ENCODE peak calls at places on chromosomes 11 and 22, in five cellular contexts. One of them, this sample, is unnamed.

GRCh38 chr11:122809861-122810260 is 28.4 kb upstream of the CRTAM start:
- DNase-seq in GM06990: no peak
- DNase-seq in NB4: no peak
- DNase-seq in PC-9: no peak
- DNase-seq in pancreas: no peak
- DNase-seq in this sample: no peak

GRCh38 chr11:108483163-108483562 is 15.0 kb downstream of the POGLUT3 start:
- DNase-seq in GM06990: no peak
- DNase-seq in NB4: no peak
- DNase-seq in PC-9: no peak
- DNase-seq in pancreas: no peak
- DNase-seq in this sample: no peak

GRCh38 chr11:60918251-60918940 is 4.4 kb downstream of the TMEM109 start:
- DNase-seq in GM06990: no peak
- DNase-seq in NB4: peak; percentile 23
- DNase-seq in PC-9: no peak
- DNase-seq in pancreas: no peak
- DNase-seq in this sample: no peak

GRCh38 chr11:12386745-12387144 is 9.4 kb downstream of the PARVA start:
- DNase-seq in GM06990: no peak
- DNase-seq in NB4: no peak
- DNase-seq in PC-9: no peak
- DNase-seq in pancreas: no peak
- DNase-seq in this sample: no peak

GRCh38 chr22:41913842-41914534 is 886 bp downstream of the SHISA8 start:
- DNase-seq in GM06990: peak; percentile 38
- DNase-seq in NB4: no peak
- DNase-seq in PC-9: no peak
- DNase-seq in pancreas: no peak
- DNase-seq in this sample: peak; percentile 60

GRCh38 chr11:59263225-59263894 is 50.6 kb upstream of the MPEG1 start:
- DNase-seq in GM06990: no peak
- DNase-seq in NB4: peak; percentile 35
- DNase-seq in PC-9: no peak
- DNase-seq in pancreas: no peak
- DNase-seq in this sample: no peak

GRCh38 chr11:120442031-120442430 is 69.5 kb upstream of the GRIK4 start:
- DNase-seq in GM06990: no peak
- DNase-seq in NB4: no peak
- DNase-seq in PC-9: no peak
- DNase-seq in pancreas: no peak
- DNase-seq in this sample: no peak

GRCh38 chr22:44473580-44473979 is 24.5 kb downstream of the RTL6 start:
- DNase-seq in GM06990: no peak
- DNase-seq in NB4: no peak
- DNase-seq in PC-9: no peak
- DNase-seq in pancreas: no peak
- DNase-seq in this sample: no peak

GRCh38 chr22:28410050-28410816 is 269.4 kb downstream of the TTC28 start:
- DNase-seq in GM06990: no peak
- DNase-seq in NB4: no peak
- DNase-seq in PC-9: no peak
- DNase-seq in pancreas: no peak
- DNase-seq in this sample: no peak

GRCh38 chr11:60625262-60625661 is 74.2 kb upstream of the MS4A8 start:
- DNase-seq in GM06990: no peak
- DNase-seq in NB4: peak; percentile 42
- DNase-seq in PC-9: no peak
- DNase-seq in pancreas: peak; percentile 18
- DNase-seq in this sample: no peak

GRCh38 chr11:106463796-106464201 is 386.3 kb downstream of the AASDHPPT start:
- DNase-seq in GM06990: no peak
- DNase-seq in NB4: no peak
- DNase-seq in PC-9: no peak
- DNase-seq in pancreas: no peak
- DNase-seq in this sample: no peak

GRCh38 chr11:32575070-32575469 is 8.6 kb upstream of the EIF3M start:
- DNase-seq in GM06990: no peak
- DNase-seq in NB4: no peak
- DNase-seq in PC-9: no peak
- DNase-seq in pancreas: no peak
- DNase-seq in this sample: no peak

GRCh38 chr22:30117256-30117655 is 37.0 kb downstream of the HORMAD2 start:
- DNase-seq in GM06990: no peak
- DNase-seq in NB4: no peak
- DNase-seq in PC-9: no peak
- DNase-seq in pancreas: no peak
- DNase-seq in this sample: no peak

GRCh38 chr11:20056109-20057054 is 103.9 kb downstream of the DBX1 start:
- DNase-seq in GM06990: no peak
- DNase-seq in NB4: no peak
- DNase-seq in PC-9: no peak
- DNase-seq in pancreas: no peak
- DNase-seq in this sample: no peak

GRCh38 chr22:36344106-36344827 is 43.5 kb downstream of the MYH9 start:
- DNase-seq in GM06990: no peak
- DNase-seq in NB4: no peak
- DNase-seq in PC-9: no peak
- DNase-seq in pancreas: no peak
- DNase-seq in this sample: no peak

GRCh38 chr11:61266602-61267001 is 25.6 kb downstream of the PGA5 start:
- DNase-seq in GM06990: no peak
- DNase-seq in NB4: no peak
- DNase-seq in PC-9: peak; percentile 36
- DNase-seq in pancreas: no peak
- DNase-seq in this sample: no peak

GRCh38 chr11:121591405-121592033 is 138.8 kb upstream of the SORL1-AS1 start:
- DNase-seq in GM06990: no peak
- DNase-seq in NB4: peak; percentile 86
- DNase-seq in PC-9: no peak
- DNase-seq in pancreas: peak; percentile 49
- DNase-seq in this sample: peak; percentile 71

GRCh38 chr22:30481711-30482110 is 9.9 kb upstream of the SEC14L3 start:
- DNase-seq in GM06990: no peak
- DNase-seq in NB4: no peak
- DNase-seq in PC-9: no peak
- DNase-seq in pancreas: no peak
- DNase-seq in this sample: no peak

GRCh38 chr11:112931686-112932085 is 29.5 kb upstream of the NCAM1 start:
- DNase-seq in GM06990: no peak
- DNase-seq in NB4: no peak
- DNase-seq in PC-9: no peak
- DNase-seq in pancreas: no peak
- DNase-seq in this sample: no peak

GRCh38 chr11:117473692-117474091 is 146.0 kb downstream of the CEP164 start:
- DNase-seq in GM06990: no peak
- DNase-seq in NB4: no peak
- DNase-seq in PC-9: no peak
- DNase-seq in pancreas: no peak
- DNase-seq in this sample: no peak

GRCh38 chr11:79400206-79400605 is 40.6 kb downstream of the TENM4 start:
- DNase-seq in GM06990: no peak
- DNase-seq in NB4: no peak
- DNase-seq in PC-9: no peak
- DNase-seq in pancreas: no peak
- DNase-seq in this sample: no peak

GRCh38 chr11:77126861-77127673 is 979 bp upstream of the MYO7A start:
- DNase-seq in GM06990: peak; percentile 44
- DNase-seq in NB4: peak; percentile 53
- DNase-seq in PC-9: no peak
- DNase-seq in pancreas: peak; percentile 50
- DNase-seq in this sample: peak; percentile 82

GRCh38 chr11:77129069-77129840 is 1.2 kb downstream of the MYO7A start:
- DNase-seq in GM06990: no peak
- DNase-seq in NB4: no peak
- DNase-seq in PC-9: no peak
- DNase-seq in pancreas: no peak
- DNase-seq in this sample: no peak

GRCh38 chr11:77127674-77127968 is 425 bp upstream of the MYO7A start:
- DNase-seq in GM06990: no peak
- DNase-seq in NB4: no peak
- DNase-seq in PC-9: no peak
- DNase-seq in pancreas: no peak
- DNase-seq in this sample: no peak

GRCh38 chr11:77126156-77126775 is 1.8 kb upstream of the MYO7A start:
- DNase-seq in GM06990: no peak
- DNase-seq in NB4: no peak
- DNase-seq in PC-9: no peak
- DNase-seq in pancreas: no peak
- DNase-seq in this sample: no peak

DNA sequence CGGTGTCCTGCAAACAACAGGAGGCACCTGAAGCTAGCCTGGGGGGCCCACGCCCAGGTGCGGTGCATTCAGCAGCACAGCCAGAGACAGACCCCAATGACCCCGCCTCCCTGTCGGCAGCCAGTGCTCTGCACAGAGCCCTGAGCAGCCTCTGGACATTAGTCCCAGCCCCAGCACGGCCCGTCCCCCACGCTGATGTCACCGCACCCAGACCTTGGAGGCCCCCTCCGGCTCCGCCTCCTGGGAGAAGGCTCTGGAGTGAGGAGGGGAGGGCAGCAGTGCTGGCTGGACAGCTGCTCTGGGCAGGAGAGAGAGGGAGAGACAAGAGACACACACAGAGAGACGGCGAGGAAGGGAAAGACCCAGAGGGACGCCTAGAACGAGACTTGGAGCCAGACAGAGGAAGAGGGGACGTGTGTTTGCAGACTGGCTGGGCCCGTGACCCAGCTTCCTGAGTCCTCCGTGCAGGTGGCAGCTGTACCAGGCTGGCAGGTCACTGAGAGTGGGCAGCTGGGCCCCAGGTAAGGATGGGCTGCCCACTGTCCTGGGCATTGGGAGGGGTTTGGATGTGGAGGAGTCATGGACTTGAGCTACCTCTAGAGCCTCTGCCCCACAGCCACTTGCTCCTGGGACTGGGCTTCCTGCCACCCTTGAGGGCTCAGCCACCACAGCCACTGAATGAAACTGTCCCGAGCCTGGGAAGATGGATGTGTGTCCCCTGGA is at the start of gene MYO7A:
- DNase-seq in GM06990: no peak
- DNase-seq in NB4: no peak
- DNase-seq in PC-9: no peak
- DNase-seq in pancreas: peak; percentile 87
- DNase-seq in this sample: no peak
- TF ChIP-seq CTCF in GM06990: no peak
- TF ChIP-seq CTCF in NB4: no peak
- TF ChIP-seq CTCF in PC-9: no peak
- TF ChIP-seq CTCF in pancreas: no peak
- TF ChIP-seq CTCF in this sample: no peak

DNA sequence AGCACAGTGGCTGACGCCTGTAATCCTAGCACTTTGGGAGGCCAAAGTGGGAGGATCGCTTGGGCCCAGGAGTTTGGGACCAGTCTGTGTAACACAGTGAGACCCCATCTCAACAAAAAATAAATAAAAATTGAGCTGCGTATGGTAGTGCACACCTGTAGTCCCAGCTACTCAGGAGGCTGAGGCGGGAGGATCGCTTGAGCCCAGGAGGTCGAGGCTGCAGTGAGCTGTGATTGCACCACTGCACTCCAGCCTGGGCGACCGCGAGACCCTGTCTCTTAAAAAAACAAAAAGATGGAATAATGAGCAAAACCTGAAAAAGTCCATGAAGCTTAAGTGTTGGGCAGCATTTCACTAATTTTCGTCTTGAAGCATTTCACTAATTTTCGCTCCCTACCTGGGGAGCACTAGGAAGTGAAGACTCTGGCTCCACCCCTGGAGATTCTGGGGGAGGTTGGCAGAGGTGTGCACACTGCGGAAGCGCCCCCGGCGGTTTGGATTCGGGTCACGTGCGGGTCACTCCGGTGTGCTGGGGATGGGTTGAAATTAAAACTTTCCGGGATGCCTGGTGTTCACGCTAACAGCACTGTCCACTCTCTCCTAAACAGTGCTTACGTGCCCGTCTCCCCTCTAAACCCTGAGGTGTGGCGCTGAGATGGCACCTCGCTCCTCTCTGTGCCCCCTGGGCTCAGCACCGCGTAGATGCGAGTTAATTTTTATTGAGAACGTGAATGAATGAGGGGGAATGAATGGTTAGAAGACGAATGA is 905 bp upstream of the NAA40 start:
- DNase-seq in GM06990: no peak
- DNase-seq in NB4: peak; percentile 55
- DNase-seq in PC-9: peak; percentile 72
- DNase-seq in pancreas: no peak
- DNase-seq in this sample: peak; percentile 43
- TF ChIP-seq CTCF in GM06990: peak; percentile 14
- TF ChIP-seq CTCF in NB4: no peak
- TF ChIP-seq CTCF in PC-9: no peak
- TF ChIP-seq CTCF in pancreas: no peak
- TF ChIP-seq CTCF in this sample: no peak

GRCh38 chr11:27721505-27722116 is 21.4 kb upstream of the BDNF start:
- DNase-seq in GM06990: no peak
- DNase-seq in NB4: no peak
- DNase-seq in PC-9: no peak
- DNase-seq in pancreas: no peak
- DNase-seq in this sample: no peak

GRCh38 chr11:27719575-27719925 is 19.3 kb upstream of the BDNF start:
- DNase-seq in GM06990: no peak
- DNase-seq in NB4: no peak
- DNase-seq in PC-9: no peak
- DNase-seq in pancreas: no peak
- DNase-seq in this sample: no peak

GRCh38 chr11:27722117-27722844 is 22.0 kb upstream of the BDNF start:
- DNase-seq in GM06990: no peak
- DNase-seq in NB4: no peak
- DNase-seq in PC-9: no peak
- DNase-seq in pancreas: no peak
- DNase-seq in this sample: peak; percentile 47

GRCh38 chr11:27718853-27719574 is 18.8 kb upstream of the BDNF start:
- DNase-seq in GM06990: no peak
- DNase-seq in NB4: no peak
- DNase-seq in PC-9: no peak
- DNase-seq in pancreas: no peak
- DNase-seq in this sample: no peak

GRCh38 chr11:27720277-27720830 is 20.1 kb upstream of the BDNF start:
- DNase-seq in GM06990: no peak
- DNase-seq in NB4: no peak
- DNase-seq in PC-9: no peak
- DNase-seq in pancreas: no peak
- DNase-seq in this sample: peak; percentile 59
- TF ChIP-seq CTCF in GM06990: no peak
- TF ChIP-seq CTCF in NB4: no peak
- TF ChIP-seq CTCF in PC-9: no peak
- TF ChIP-seq CTCF in pancreas: no peak
- TF ChIP-seq CTCF in this sample: no peak

GRCh38 chr11:133993107-133993506 is 36.3 kb upstream of the IGSF9B start:
- DNase-seq in GM06990: no peak
- DNase-seq in NB4: no peak
- DNase-seq in PC-9: no peak
- DNase-seq in pancreas: no peak
- DNase-seq in this sample: no peak

GRCh38 chr11:133996671-133997070 is 39.9 kb upstream of the IGSF9B start:
- DNase-seq in GM06990: no peak
- DNase-seq in NB4: no peak
- DNase-seq in PC-9: no peak
- DNase-seq in pancreas: no peak
- DNase-seq in this sample: no peak

GRCh38 chr11:133993921-133994320 is 37.2 kb upstream of the IGSF9B start:
- DNase-seq in GM06990: no peak
- DNase-seq in NB4: no peak
- DNase-seq in PC-9: no peak
- DNase-seq in pancreas: no peak
- DNase-seq in this sample: no peak

GRCh38 chr11:133997556-133997955 is 40.8 kb upstream of the IGSF9B start:
- DNase-seq in GM06990: no peak
- DNase-seq in NB4: no peak
- DNase-seq in PC-9: no peak
- DNase-seq in pancreas: no peak
- DNase-seq in this sample: no peak

GRCh38 chr11:133995066-133995465 is 38.3 kb upstream of the IGSF9B start:
- DNase-seq in GM06990: no peak
- DNase-seq in NB4: no peak
- DNase-seq in PC-9: no peak
- DNase-seq in pancreas: no peak
- DNase-seq in this sample: no peak
- TF ChIP-seq CTCF in GM06990: no peak
- TF ChIP-seq CTCF in NB4: no peak
- TF ChIP-seq CTCF in PC-9: no peak
- TF ChIP-seq CTCF in pancreas: no peak
- TF ChIP-seq CTCF in this sample: no peak